ENCODE peak calls at places on chromosomes 13 and 19, in five cellular contexts. One of them, this sample, is unnamed.

GRCh38 chr19:58304748-58305064 is 471 bp upstream of the ERVK3-1 start:
- DNase-seq in A549: no peak
- DNase-seq in lung: no peak
- DNase-seq in glutamatergic neuron: no peak
- DNase-seq in activated B cell treated with CpG ODN at 0.5 μM for 24 hours: no peak
- DNase-seq in this sample: no peak

GRCh38 chr13:32754179-32754578 is 167.9 kb downstream of the PDS5B start:
- DNase-seq in A549: no peak
- DNase-seq in lung: no peak
- DNase-seq in glutamatergic neuron: no peak
- DNase-seq in activated B cell treated with CpG ODN at 0.5 μM for 24 hours: no peak
- DNase-seq in this sample: no peak

GRCh38 chr13:49124693-49125304 is 95.3 kb upstream of the MLNR start:
- DNase-seq in A549: no peak
- DNase-seq in lung: no peak
- DNase-seq in glutamatergic neuron: no peak
- DNase-seq in activated B cell treated with CpG ODN at 0.5 μM for 24 hours: no peak
- DNase-seq in this sample: no peak

GRCh38 chr13:82713681-82714405 is 1168.4 kb downstream of the SLITRK1 start:
- DNase-seq in A549: no peak
- DNase-seq in lung: no peak
- DNase-seq in glutamatergic neuron: no peak
- DNase-seq in activated B cell treated with CpG ODN at 0.5 μM for 24 hours: no peak
- DNase-seq in this sample: no peak

GRCh38 chr13:59641758-59642157 is 522.0 kb downstream of the DIAPH3 start:
- DNase-seq in A549: no peak
- DNase-seq in lung: no peak
- DNase-seq in glutamatergic neuron: no peak
- DNase-seq in activated B cell treated with CpG ODN at 0.5 μM for 24 hours: no peak
- DNase-seq in this sample: no peak

GRCh38 chr13:110913322-110913721 is 1.5 kb downstream of the ANKRD10 start:
- DNase-seq in A549: no peak
- DNase-seq in lung: no peak
- DNase-seq in glutamatergic neuron: no peak
- DNase-seq in activated B cell treated with CpG ODN at 0.5 μM for 24 hours: no peak
- DNase-seq in this sample: no peak

GRCh38 chr19:33311326-33311682 is 9.0 kb upstream of the CEBPA start:
- DNase-seq in A549: no peak
- DNase-seq in lung: no peak
- DNase-seq in glutamatergic neuron: no peak
- DNase-seq in activated B cell treated with CpG ODN at 0.5 μM for 24 hours: no peak
- DNase-seq in this sample: no peak

GRCh38 chr13:80082396-80083096 is 258.4 kb downstream of the SPRY2 start:
- DNase-seq in A549: no peak
- DNase-seq in lung: no peak
- DNase-seq in glutamatergic neuron: no peak
- DNase-seq in activated B cell treated with CpG ODN at 0.5 μM for 24 hours: no peak
- DNase-seq in this sample: no peak

GRCh38 chr13:34302596-34302995 is 484.6 kb downstream of the RFC3 start:
- DNase-seq in A549: no peak
- DNase-seq in lung: no peak
- DNase-seq in glutamatergic neuron: no peak
- DNase-seq in activated B cell treated with CpG ODN at 0.5 μM for 24 hours: no peak
- DNase-seq in this sample: no peak

GRCh38 chr19:54206030-54206830 is 5.6 kb downstream of the RPS9 start:
- DNase-seq in A549: no peak
- DNase-seq in lung: no peak
- DNase-seq in glutamatergic neuron: no peak
- DNase-seq in activated B cell treated with CpG ODN at 0.5 μM for 24 hours: no peak
- DNase-seq in this sample: no peak

GRCh38 chr13:67416047-67416925 is 186.2 kb upstream of the PCDH9 start:
- DNase-seq in A549: peak
- DNase-seq in lung: no peak
- DNase-seq in glutamatergic neuron: peak
- DNase-seq in activated B cell treated with CpG ODN at 0.5 μM for 24 hours: no peak
- DNase-seq in this sample: no peak

GRCh38 chr19:860481-861098 is 1.1 kb downstream of the CFD start:
- DNase-seq in A549: peak
- DNase-seq in lung: peak
- DNase-seq in glutamatergic neuron: peak
- DNase-seq in activated B cell treated with CpG ODN at 0.5 μM for 24 hours: peak
- DNase-seq in this sample: peak

GRCh38 chr19:29375429-29376093 is 150.2 kb upstream of the VSTM2B start:
- DNase-seq in A549: no peak
- DNase-seq in lung: peak
- DNase-seq in glutamatergic neuron: no peak
- DNase-seq in activated B cell treated with CpG ODN at 0.5 μM for 24 hours: no peak
- DNase-seq in this sample: peak

GRCh38 chr13:108495686-108496363 is 133.6 kb upstream of the MYO16 start:
- DNase-seq in A549: no peak
- DNase-seq in lung: no peak
- DNase-seq in glutamatergic neuron: peak
- DNase-seq in activated B cell treated with CpG ODN at 0.5 μM for 24 hours: no peak
- DNase-seq in this sample: no peak

GRCh38 chr13:33610471-33611015 is 207.4 kb upstream of the RFC3 start:
- DNase-seq in A549: no peak
- DNase-seq in lung: no peak
- DNase-seq in glutamatergic neuron: no peak
- DNase-seq in activated B cell treated with CpG ODN at 0.5 μM for 24 hours: no peak
- DNase-seq in this sample: no peak

GRCh38 chr13:50224534-50224933 is 209.3 kb downstream of the KCNRG start:
- DNase-seq in A549: no peak
- DNase-seq in lung: no peak
- DNase-seq in glutamatergic neuron: no peak
- DNase-seq in activated B cell treated with CpG ODN at 0.5 μM for 24 hours: no peak
- DNase-seq in this sample: no peak

GRCh38 chr19:29564574-29565005 is 38.8 kb downstream of the VSTM2B start:
- DNase-seq in A549: no peak
- DNase-seq in lung: no peak
- DNase-seq in glutamatergic neuron: no peak
- DNase-seq in activated B cell treated with CpG ODN at 0.5 μM for 24 hours: no peak
- DNase-seq in this sample: no peak

GRCh38 chr19:49165111-49165750 is 7.6 kb downstream of the TRPM4 start:
- DNase-seq in A549: no peak
- DNase-seq in lung: no peak
- DNase-seq in glutamatergic neuron: no peak
- DNase-seq in activated B cell treated with CpG ODN at 0.5 μM for 24 hours: no peak
- DNase-seq in this sample: no peak

GRCh38 chr19:8478605-8479004 is 23.8 kb downstream of the PRAM1 start:
- DNase-seq in A549: no peak
- DNase-seq in lung: no peak
- DNase-seq in glutamatergic neuron: no peak
- DNase-seq in activated B cell treated with CpG ODN at 0.5 μM for 24 hours: no peak
- DNase-seq in this sample: no peak

GRCh38 chr13:91359566-91359965 is 12.1 kb downstream of the MIR17HG start:
- DNase-seq in A549: no peak
- DNase-seq in lung: no peak
- DNase-seq in glutamatergic neuron: no peak
- DNase-seq in activated B cell treated with CpG ODN at 0.5 μM for 24 hours: no peak
- DNase-seq in this sample: no peak

GRCh38 chr19:2140193-2140545 is 11.2 kb downstream of the AP3D1 start:
- DNase-seq in A549: no peak
- DNase-seq in lung: no peak
- DNase-seq in glutamatergic neuron: no peak
- DNase-seq in activated B cell treated with CpG ODN at 0.5 μM for 24 hours: no peak
- DNase-seq in this sample: no peak

GRCh38 chr13:95745752-95746151 is 68.8 kb downstream of the DNAJC3 start:
- DNase-seq in A549: no peak
- DNase-seq in lung: no peak
- DNase-seq in glutamatergic neuron: no peak
- DNase-seq in activated B cell treated with CpG ODN at 0.5 μM for 24 hours: no peak
- DNase-seq in this sample: no peak
- TF ChIP-seq CTCF in A549: no peak
- TF ChIP-seq CTCF in lung: no peak
- TF ChIP-seq CTCF in glutamatergic neuron: no peak
- TF ChIP-seq CTCF in activated B cell treated with CpG ODN at 0.5 μM for 24 hours: no peak
- TF ChIP-seq CTCF in this sample: no peak

GRCh38 chr13:71672527-71672926 is 194.5 kb downstream of the DACH1 start:
- DNase-seq in A549: no peak
- DNase-seq in lung: no peak
- DNase-seq in glutamatergic neuron: no peak
- DNase-seq in activated B cell treated with CpG ODN at 0.5 μM for 24 hours: no peak
- DNase-seq in this sample: no peak
- TF ChIP-seq CTCF in A549: no peak
- TF ChIP-seq CTCF in lung: no peak
- TF ChIP-seq CTCF in glutamatergic neuron: peak
- TF ChIP-seq CTCF in activated B cell treated with CpG ODN at 0.5 μM for 24 hours: no peak
- TF ChIP-seq CTCF in this sample: no peak

GRCh38 chr13:27929868-27930267 is 10.1 kb downstream of the PDX1 start:
- DNase-seq in A549: no peak
- DNase-seq in lung: no peak
- DNase-seq in glutamatergic neuron: no peak
- DNase-seq in activated B cell treated with CpG ODN at 0.5 μM for 24 hours: no peak
- DNase-seq in this sample: no peak
- TF ChIP-seq CTCF in A549: no peak
- TF ChIP-seq CTCF in lung: no peak
- TF ChIP-seq CTCF in glutamatergic neuron: no peak
- TF ChIP-seq CTCF in activated B cell treated with CpG ODN at 0.5 μM for 24 hours: no peak
- TF ChIP-seq CTCF in this sample: no peak

DNA sequence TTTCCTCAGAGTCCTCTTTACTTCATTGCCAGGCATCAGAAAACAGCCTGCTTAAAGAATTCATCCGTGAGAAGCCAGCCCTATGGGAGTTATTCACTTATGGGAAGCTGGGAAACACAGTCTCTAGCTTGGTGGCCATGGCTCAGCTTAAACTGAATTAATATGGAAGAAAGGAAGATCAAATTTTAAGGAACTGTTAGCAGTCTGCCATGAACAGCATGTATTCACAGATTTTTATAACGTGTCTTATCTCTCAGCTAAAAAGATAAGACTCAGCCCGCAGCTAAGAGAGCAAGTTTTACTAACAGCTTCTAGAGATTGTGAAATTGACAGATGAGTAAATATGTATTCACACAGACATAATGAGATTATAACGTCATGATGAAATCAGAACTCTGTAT is 253.7 kb upstream of the RXFP2 start:
- DNase-seq in A549: no peak
- DNase-seq in lung: no peak
- DNase-seq in glutamatergic neuron: no peak
- DNase-seq in activated B cell treated with CpG ODN at 0.5 μM for 24 hours: no peak
- DNase-seq in this sample: no peak
- TF ChIP-seq CTCF in A549: no peak
- TF ChIP-seq CTCF in lung: no peak
- TF ChIP-seq CTCF in glutamatergic neuron: no peak
- TF ChIP-seq CTCF in activated B cell treated with CpG ODN at 0.5 μM for 24 hours: no peak
- TF ChIP-seq CTCF in this sample: no peak

GRCh38 chr13:36819064-36819810 is at the start of gene RFXAP:
- DNase-seq in A549: peak
- DNase-seq in lung: peak
- DNase-seq in glutamatergic neuron: peak
- DNase-seq in activated B cell treated with CpG ODN at 0.5 μM for 24 hours: peak
- DNase-seq in this sample: peak
- TF ChIP-seq CTCF in A549: no peak
- TF ChIP-seq CTCF in lung: no peak
- TF ChIP-seq CTCF in glutamatergic neuron: no peak
- TF ChIP-seq CTCF in activated B cell treated with CpG ODN at 0.5 μM for 24 hours: no peak
- TF ChIP-seq CTCF in this sample: no peak

This sample was measured in osteocyte.